ENCODE peak calls at places on chromosomes 16 and 17, in five cellular contexts. One of them, this sample, is unnamed.

GRCh38 chr16:84687715-84688114 is 12.1 kb upstream of the USP10 start:
- DNase-seq in GM10248: peak
- DNase-seq in memory B cell: no peak
- DNase-seq in HEK293T: no peak
- DNase-seq in ascending aorta: no peak
- DNase-seq in this sample: no peak

GRCh38 chr17:41624208-41625101 is at the start of gene KRT17:
- DNase-seq in GM10248: no peak
- DNase-seq in memory B cell: no peak
- DNase-seq in HEK293T: no peak
- DNase-seq in ascending aorta: no peak
- DNase-seq in this sample: no peak

GRCh38 chr16:29844575-29845331 is 18.3 kb downstream of the CDIPT start:
- DNase-seq in GM10248: no peak
- DNase-seq in memory B cell: no peak
- DNase-seq in HEK293T: no peak
- DNase-seq in ascending aorta: no peak
- DNase-seq in this sample: no peak

GRCh38 chr17:2700491-2701141 is 10.9 kb downstream of the CLUH start:
- DNase-seq in GM10248: no peak
- DNase-seq in memory B cell: no peak
- DNase-seq in HEK293T: no peak
- DNase-seq in ascending aorta: peak
- DNase-seq in this sample: no peak

GRCh38 chr17:21464611-21465021 is 88.5 kb downstream of the KCNJ12 start:
- DNase-seq in GM10248: no peak
- DNase-seq in memory B cell: no peak
- DNase-seq in HEK293T: no peak
- DNase-seq in ascending aorta: no peak
- DNase-seq in this sample: no peak

GRCh38 chr17:72387487-72387886 is 266.7 kb downstream of the SOX9 start:
- DNase-seq in GM10248: no peak
- DNase-seq in memory B cell: no peak
- DNase-seq in HEK293T: no peak
- DNase-seq in ascending aorta: no peak
- DNase-seq in this sample: no peak

GRCh38 chr16:50709061-50709695 is 15.8 kb downstream of the NOD2 start:
- DNase-seq in GM10248: peak
- DNase-seq in memory B cell: no peak
- DNase-seq in HEK293T: no peak
- DNase-seq in ascending aorta: no peak
- DNase-seq in this sample: no peak

GRCh38 chr17:76737676-76738467 is at the start of gene MFSD11:
- DNase-seq in GM10248: peak
- DNase-seq in memory B cell: peak
- DNase-seq in HEK293T: peak
- DNase-seq in ascending aorta: peak
- DNase-seq in this sample: peak

GRCh38 chr16:4846503-4846900 is 586 bp downstream of the GLYR1 start:
- DNase-seq in GM10248: peak
- DNase-seq in memory B cell: no peak
- DNase-seq in HEK293T: peak
- DNase-seq in ascending aorta: peak
- DNase-seq in this sample: peak

GRCh38 chr16:30699615-30700099 is 686 bp downstream of the SRCAP start:
- DNase-seq in GM10248: no peak
- DNase-seq in memory B cell: no peak
- DNase-seq in HEK293T: peak
- DNase-seq in ascending aorta: no peak
- DNase-seq in this sample: no peak

GRCh38 chr17:57671546-57672204 is 73.4 kb downstream of the CCDC182 start:
- DNase-seq in GM10248: peak
- DNase-seq in memory B cell: peak
- DNase-seq in HEK293T: peak
- DNase-seq in ascending aorta: peak
- DNase-seq in this sample: peak

GRCh38 chr17:9842057-9842758 is 16.5 kb downstream of the GLP2R start:
- DNase-seq in GM10248: no peak
- DNase-seq in memory B cell: no peak
- DNase-seq in HEK293T: no peak
- DNase-seq in ascending aorta: peak
- DNase-seq in this sample: no peak

GRCh38 chr17:42111901-42112551 is 488 bp downstream of the DHX58 start:
- DNase-seq in GM10248: no peak
- DNase-seq in memory B cell: no peak
- DNase-seq in HEK293T: no peak
- DNase-seq in ascending aorta: no peak
- DNase-seq in this sample: no peak

GRCh38 chr16:25143898-25144297 is 32.4 kb downstream of the LCMT1 start:
- DNase-seq in GM10248: no peak
- DNase-seq in memory B cell: no peak
- DNase-seq in HEK293T: peak
- DNase-seq in ascending aorta: no peak
- DNase-seq in this sample: no peak

GRCh38 chr16:68792465-68793324 is 50.6 kb upstream of the TANGO6 start:
- DNase-seq in GM10248: no peak
- DNase-seq in memory B cell: no peak
- DNase-seq in HEK293T: no peak
- DNase-seq in ascending aorta: no peak
- DNase-seq in this sample: no peak

GRCh38 chr16:23223368-23223767 is 40.8 kb downstream of the SCNN1G start:
- DNase-seq in GM10248: no peak
- DNase-seq in memory B cell: no peak
- DNase-seq in HEK293T: no peak
- DNase-seq in ascending aorta: no peak
- DNase-seq in this sample: no peak

GRCh38 chr17:41530062-41531048 is 2.2 kb upstream of the KRT19 start:
- DNase-seq in GM10248: no peak
- DNase-seq in memory B cell: no peak
- DNase-seq in HEK293T: peak
- DNase-seq in ascending aorta: no peak
- DNase-seq in this sample: no peak

GRCh38 chr16:24689128-24689527 is 40.3 kb upstream of the TNRC6A start:
- DNase-seq in GM10248: peak
- DNase-seq in memory B cell: no peak
- DNase-seq in HEK293T: peak
- DNase-seq in ascending aorta: no peak
- DNase-seq in this sample: no peak

GRCh38 chr16:69324013-69324531 is 6.3 kb downstream of the PDF start:
- DNase-seq in GM10248: no peak
- DNase-seq in memory B cell: no peak
- DNase-seq in HEK293T: no peak
- DNase-seq in ascending aorta: peak
- DNase-seq in this sample: no peak

GRCh38 chr17:57874434-57875108 is 24.7 kb upstream of the MRPS23 start:
- DNase-seq in GM10248: peak
- DNase-seq in memory B cell: no peak
- DNase-seq in HEK293T: no peak
- DNase-seq in ascending aorta: peak
- DNase-seq in this sample: no peak

GRCh38 chr17:67546578-67547527 is 169.8 kb downstream of the PITPNC1 start:
- DNase-seq in GM10248: peak
- DNase-seq in memory B cell: no peak
- DNase-seq in HEK293T: no peak
- DNase-seq in ascending aorta: peak
- DNase-seq in this sample: peak

GRCh38 chr16:4261557-4262172 is 11.2 kb downstream of the TFAP4 start:
- DNase-seq in GM10248: peak
- DNase-seq in memory B cell: no peak
- DNase-seq in HEK293T: peak
- DNase-seq in ascending aorta: no peak
- DNase-seq in this sample: no peak

GRCh38 chr17:18006495-18007239 is 32.3 kb downstream of the ATPAF2 start:
- DNase-seq in GM10248: no peak
- DNase-seq in memory B cell: no peak
- DNase-seq in HEK293T: no peak
- DNase-seq in ascending aorta: no peak
- DNase-seq in this sample: no peak

GRCh38 chr16:81073560-81074330 is 3.3 kb downstream of the C16orf46 start:
- DNase-seq in GM10248: no peak
- DNase-seq in memory B cell: no peak
- DNase-seq in HEK293T: no peak
- DNase-seq in ascending aorta: no peak
- DNase-seq in this sample: no peak

GRCh38 chr16:90046122-90046970 is 27.1 kb upstream of the DBNDD1 start:
- DNase-seq in GM10248: peak
- DNase-seq in memory B cell: no peak
- DNase-seq in HEK293T: peak
- DNase-seq in ascending aorta: no peak
- DNase-seq in this sample: no peak

GRCh38 chr16:86942469-86943175 is 364.3 kb downstream of the FOXL1 start:
- DNase-seq in GM10248: no peak
- DNase-seq in memory B cell: no peak
- DNase-seq in HEK293T: no peak
- DNase-seq in ascending aorta: no peak
- DNase-seq in this sample: no peak

GRCh38 chr17:65017375-65017774 is 39.2 kb downstream of the GNA13 start:
- DNase-seq in GM10248: no peak
- DNase-seq in memory B cell: no peak
- DNase-seq in HEK293T: peak
- DNase-seq in ascending aorta: no peak
- DNase-seq in this sample: no peak

GRCh38 chr16:66271074-66272060 is 95.1 kb upstream of the CDH5 start:
- DNase-seq in GM10248: no peak
- DNase-seq in memory B cell: no peak
- DNase-seq in HEK293T: no peak
- DNase-seq in ascending aorta: no peak
- DNase-seq in this sample: no peak

GRCh38 chr17:32912218-32912897 is 15.6 kb upstream of the TMEM98 start:
- DNase-seq in GM10248: no peak
- DNase-seq in memory B cell: no peak
- DNase-seq in HEK293T: peak
- DNase-seq in ascending aorta: peak
- DNase-seq in this sample: peak

GRCh38 chr16:29653436-29653835 is 9.6 kb upstream of the SPN start:
- DNase-seq in GM10248: peak
- DNase-seq in memory B cell: no peak
- DNase-seq in HEK293T: no peak
- DNase-seq in ascending aorta: no peak
- DNase-seq in this sample: no peak

GRCh38 chr17:78855561-78856165 is 15.0 kb upstream of the USP36 start:
- DNase-seq in GM10248: no peak
- DNase-seq in memory B cell: no peak
- DNase-seq in HEK293T: no peak
- DNase-seq in ascending aorta: no peak
- DNase-seq in this sample: no peak

GRCh38 chr17:83131268-83132011 is 52.0 kb downstream of the METRNL start:
- DNase-seq in GM10248: no peak
- DNase-seq in memory B cell: no peak
- DNase-seq in HEK293T: no peak
- DNase-seq in ascending aorta: peak
- DNase-seq in this sample: no peak

GRCh38 chr17:29148790-29149430 is 31.3 kb downstream of the MYO18A start:
- DNase-seq in GM10248: peak
- DNase-seq in memory B cell: peak
- DNase-seq in HEK293T: peak
- DNase-seq in ascending aorta: peak
- DNase-seq in this sample: peak

This sample was measured in esophagus muscularis mucosa.